ENCODE peak calls at places on chromosomes 5 and 9, in four cellular contexts. One of them, this sample, is unnamed.

GRCh38 chr5:45274241-45274640 is 421.9 kb downstream of the HCN1 start:
- DNase-seq in tibial artery: no peak
- DNase-seq in BJ: no peak
- DNase-seq in AG09309: no peak
- DNase-seq in this sample: no peak

GRCh38 chr9:13607746-13608445 is 328.4 kb upstream of the MPDZ start:
- DNase-seq in tibial artery: no peak
- DNase-seq in BJ: no peak
- DNase-seq in AG09309: no peak
- DNase-seq in this sample: no peak

GRCh38 chr5:158050401-158050800 is 191.5 kb upstream of the CLINT1 start:
- DNase-seq in tibial artery: no peak
- DNase-seq in BJ: no peak
- DNase-seq in AG09309: no peak
- DNase-seq in this sample: no peak

GRCh38 chr9:94861589-94862241 is 135.2 kb downstream of the AOPEP start:
- DNase-seq in tibial artery: no peak
- DNase-seq in BJ: peak
- DNase-seq in AG09309: peak
- DNase-seq in this sample: peak

GRCh38 chr5:88883566-88884434 is 816 bp upstream of the MEF2C start:
- DNase-seq in tibial artery: peak
- DNase-seq in BJ: no peak
- DNase-seq in AG09309: peak
- DNase-seq in this sample: peak

GRCh38 chr9:75087279-75087823 is 604 bp downstream of the NMRK1 start:
- DNase-seq in tibial artery: peak
- DNase-seq in BJ: no peak
- DNase-seq in AG09309: no peak
- DNase-seq in this sample: peak

GRCh38 chr5:38473008-38473407 is 83.4 kb downstream of the LIFR start:
- DNase-seq in tibial artery: no peak
- DNase-seq in BJ: no peak
- DNase-seq in AG09309: no peak
- DNase-seq in this sample: no peak

GRCh38 chr5:171484460-171484899 is 65.0 kb downstream of the FGF18 start:
- DNase-seq in tibial artery: no peak
- DNase-seq in BJ: no peak
- DNase-seq in AG09309: no peak
- DNase-seq in this sample: peak

GRCh38 chr5:1453613-1454012 is 8.4 kb upstream of the SLC6A3 start:
- DNase-seq in tibial artery: no peak
- DNase-seq in BJ: no peak
- DNase-seq in AG09309: no peak
- DNase-seq in this sample: no peak

GRCh38 chr5:109921735-109922395 is 232.1 kb downstream of the MAN2A1 start:
- DNase-seq in tibial artery: no peak
- DNase-seq in BJ: no peak
- DNase-seq in AG09309: no peak
- DNase-seq in this sample: no peak

GRCh38 chr5:16870878-16871277 is 65.2 kb downstream of the MYO10 start:
- DNase-seq in tibial artery: no peak
- DNase-seq in BJ: no peak
- DNase-seq in AG09309: no peak
- DNase-seq in this sample: peak

GRCh38 chr5:146369691-146370090 is 31.1 kb downstream of the POU4F3 start:
- DNase-seq in tibial artery: no peak
- DNase-seq in BJ: no peak
- DNase-seq in AG09309: peak
- DNase-seq in this sample: peak